ENCODE peak calls at places on chromosome 5, in nine cellular contexts. One of them, this sample, is unnamed. For H3K4me1, the result is how much of the 10 kb centered on the place peaks cover.

GRCh38 chr5:138138949-138139775 is at the start of gene NME5:
- DNase-seq in sigmoid colon: peak
- DNase-seq in neural progenitor cell: peak
- DNase-seq in heart right ventricle: peak
- DNase-seq in body of pancreas: peak
- DNase-seq in ascending aorta: no peak
- DNase-seq in IMR-90: peak
- DNase-seq in lung: peak
- DNase-seq in upper lobe of left lung: peak
- DNase-seq in this sample: peak

GRCh38 chr5:77560677-77561263 is 68.7 kb upstream of the WDR41 start:
- DNase-seq in sigmoid colon: no peak
- DNase-seq in neural progenitor cell: peak
- DNase-seq in heart right ventricle: no peak
- DNase-seq in body of pancreas: no peak
- DNase-seq in ascending aorta: no peak
- DNase-seq in IMR-90: peak
- DNase-seq in lung: no peak
- DNase-seq in upper lobe of left lung: no peak
- DNase-seq in this sample: no peak

GRCh38 chr5:72246239-72246580 is 73.8 kb downstream of the MRPS27 start:
- DNase-seq in sigmoid colon: no peak
- DNase-seq in neural progenitor cell: no peak
- DNase-seq in heart right ventricle: no peak
- DNase-seq in body of pancreas: no peak
- DNase-seq in ascending aorta: no peak
- DNase-seq in IMR-90: no peak
- DNase-seq in lung: no peak
- DNase-seq in upper lobe of left lung: no peak
- DNase-seq in this sample: no peak

GRCh38 chr5:13987843-13988464 is 43.5 kb upstream of the DNAH5 start:
- DNase-seq in sigmoid colon: peak
- DNase-seq in neural progenitor cell: peak
- DNase-seq in heart right ventricle: peak
- DNase-seq in body of pancreas: peak
- DNase-seq in ascending aorta: no peak
- DNase-seq in IMR-90: peak
- DNase-seq in lung: peak
- DNase-seq in upper lobe of left lung: peak
- DNase-seq in this sample: peak

GRCh38 chr5:45507174-45507573 is 189.0 kb downstream of the HCN1 start:
- DNase-seq in sigmoid colon: no peak
- DNase-seq in neural progenitor cell: no peak
- DNase-seq in heart right ventricle: no peak
- DNase-seq in body of pancreas: peak
- DNase-seq in ascending aorta: no peak
- DNase-seq in IMR-90: no peak
- DNase-seq in lung: no peak
- DNase-seq in upper lobe of left lung: no peak
- DNase-seq in this sample: no peak

GRCh38 chr5:72485366-72486052 is 21.7 kb downstream of the ZNF366 start:
- DNase-seq in sigmoid colon: no peak
- DNase-seq in neural progenitor cell: no peak
- DNase-seq in heart right ventricle: no peak
- DNase-seq in body of pancreas: no peak
- DNase-seq in ascending aorta: no peak
- DNase-seq in IMR-90: no peak
- DNase-seq in lung: no peak
- DNase-seq in upper lobe of left lung: no peak
- DNase-seq in this sample: no peak

GRCh38 chr5:538801-539468 is 14.7 kb upstream of the SLC9A3 start:
- DNase-seq in sigmoid colon: peak
- DNase-seq in neural progenitor cell: no peak
- DNase-seq in heart right ventricle: no peak
- DNase-seq in body of pancreas: no peak
- DNase-seq in ascending aorta: no peak
- DNase-seq in IMR-90: no peak
- DNase-seq in lung: no peak
- DNase-seq in upper lobe of left lung: no peak
- DNase-seq in this sample: no peak

GRCh38 chr5:91443028-91443427 is 59.9 kb upstream of the ARRDC3 start:
- DNase-seq in sigmoid colon: no peak
- DNase-seq in neural progenitor cell: no peak
- DNase-seq in heart right ventricle: no peak
- DNase-seq in body of pancreas: no peak
- DNase-seq in ascending aorta: no peak
- DNase-seq in IMR-90: peak
- DNase-seq in lung: no peak
- DNase-seq in upper lobe of left lung: no peak
- DNase-seq in this sample: no peak

GRCh38 chr5:16866795-16867584 is 69.1 kb downstream of the MYO10 start:
- DNase-seq in sigmoid colon: no peak
- DNase-seq in neural progenitor cell: peak
- DNase-seq in heart right ventricle: no peak
- DNase-seq in body of pancreas: peak
- DNase-seq in ascending aorta: no peak
- DNase-seq in IMR-90: peak
- DNase-seq in lung: no peak
- DNase-seq in upper lobe of left lung: no peak
- DNase-seq in this sample: no peak

DNA sequence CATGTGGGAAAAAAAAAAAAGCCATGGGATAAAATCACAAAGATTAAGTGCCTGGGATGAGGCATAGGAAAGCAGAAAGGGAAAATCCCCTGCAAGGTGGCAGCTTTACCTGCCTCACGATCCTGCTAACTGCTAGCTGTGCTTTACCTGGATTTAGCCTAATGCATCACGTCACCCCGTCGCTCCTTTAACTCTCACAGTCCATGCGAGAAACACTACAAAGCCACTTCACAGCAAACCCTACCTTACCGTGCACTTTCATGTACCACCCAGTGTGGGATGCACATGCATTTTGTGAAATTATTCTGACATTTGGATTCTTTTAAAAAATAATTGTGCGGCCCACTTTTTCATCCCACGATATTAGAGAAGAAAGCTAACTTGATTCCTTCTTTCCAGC is 31.0 kb downstream of the ATPSCKMT start:
- DNase-seq in sigmoid colon: no peak
- DNase-seq in neural progenitor cell: no peak
- DNase-seq in heart right ventricle: no peak
- DNase-seq in body of pancreas: no peak
- DNase-seq in ascending aorta: no peak
- DNase-seq in IMR-90: no peak
- DNase-seq in lung: no peak
- DNase-seq in upper lobe of left lung: no peak
- DNase-seq in this sample: no peak
- TF ChIP-seq CTCF in sigmoid colon: no peak
- TF ChIP-seq CTCF in neural progenitor cell: no peak
- TF ChIP-seq CTCF in heart right ventricle: no peak
- TF ChIP-seq CTCF in body of pancreas: no peak
- TF ChIP-seq CTCF in ascending aorta: no peak
- TF ChIP-seq CTCF in IMR-90: no peak
- TF ChIP-seq CTCF in lung: no peak
- TF ChIP-seq CTCF in upper lobe of left lung: no peak
- TF ChIP-seq CTCF in this sample: no peak

GRCh38 chr5:164332349-164333196 is 827.2 kb downstream of the MAT2B start:
- DNase-seq in sigmoid colon: no peak
- DNase-seq in neural progenitor cell: no peak
- DNase-seq in heart right ventricle: no peak
- DNase-seq in body of pancreas: no peak
- DNase-seq in ascending aorta: no peak
- DNase-seq in IMR-90: no peak
- DNase-seq in lung: no peak
- DNase-seq in upper lobe of left lung: no peak
- DNase-seq in this sample: no peak

GRCh38 chr5:164341056-164341619 is 835.7 kb downstream of the MAT2B start:
- DNase-seq in sigmoid colon: no peak
- DNase-seq in neural progenitor cell: peak
- DNase-seq in heart right ventricle: no peak
- DNase-seq in body of pancreas: no peak
- DNase-seq in ascending aorta: no peak
- DNase-seq in IMR-90: no peak
- DNase-seq in lung: no peak
- DNase-seq in upper lobe of left lung: no peak
- DNase-seq in this sample: no peak

GRCh38 chr5:164336276-164336675 is 830.9 kb downstream of the MAT2B start:
- DNase-seq in sigmoid colon: no peak
- DNase-seq in neural progenitor cell: no peak
- DNase-seq in heart right ventricle: no peak
- DNase-seq in body of pancreas: no peak
- DNase-seq in ascending aorta: no peak
- DNase-seq in IMR-90: no peak
- DNase-seq in lung: no peak
- DNase-seq in upper lobe of left lung: no peak
- DNase-seq in this sample: no peak

GRCh38 chr5:164336906-164337305 is 831.5 kb downstream of the MAT2B start:
- DNase-seq in sigmoid colon: no peak
- DNase-seq in neural progenitor cell: no peak
- DNase-seq in heart right ventricle: no peak
- DNase-seq in body of pancreas: no peak
- DNase-seq in ascending aorta: no peak
- DNase-seq in IMR-90: peak
- DNase-seq in lung: no peak
- DNase-seq in upper lobe of left lung: no peak
- DNase-seq in this sample: no peak

DNA sequence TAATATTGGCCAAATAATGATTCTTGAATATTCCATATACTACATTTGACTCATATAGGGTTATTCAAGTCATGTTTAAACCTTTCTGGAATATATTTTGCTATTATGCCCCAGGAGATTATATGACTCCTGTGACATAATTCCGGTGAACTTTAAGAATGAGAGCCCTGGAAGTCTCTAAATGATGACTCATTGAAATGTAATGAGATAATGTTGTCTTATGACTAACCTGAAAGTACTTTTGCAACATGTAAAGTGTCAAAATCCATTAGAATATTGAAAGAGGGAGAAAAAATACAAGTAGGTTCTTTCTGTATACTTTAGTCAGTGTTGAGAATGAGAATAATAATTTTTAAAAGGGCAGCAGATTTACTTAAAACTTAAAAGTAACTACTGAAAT is 830.4 kb downstream of the MAT2B start:
- DNase-seq in sigmoid colon: no peak
- DNase-seq in neural progenitor cell: no peak
- DNase-seq in heart right ventricle: no peak
- DNase-seq in body of pancreas: no peak
- DNase-seq in ascending aorta: no peak
- DNase-seq in IMR-90: peak
- DNase-seq in lung: no peak
- DNase-seq in upper lobe of left lung: no peak
- DNase-seq in this sample: no peak
- H3K27ac ChIP-seq in sigmoid colon: no peak
- H3K27ac ChIP-seq in neural progenitor cell: no peak
- H3K27ac ChIP-seq in heart right ventricle: no peak
- H3K27ac ChIP-seq in body of pancreas: no peak
- H3K27ac ChIP-seq in ascending aorta: no peak
- H3K27ac ChIP-seq in IMR-90: no peak
- H3K27ac ChIP-seq in lung: no peak
- H3K27ac ChIP-seq in upper lobe of left lung: no peak
- H3K27ac ChIP-seq in this sample: no peak

DNA sequence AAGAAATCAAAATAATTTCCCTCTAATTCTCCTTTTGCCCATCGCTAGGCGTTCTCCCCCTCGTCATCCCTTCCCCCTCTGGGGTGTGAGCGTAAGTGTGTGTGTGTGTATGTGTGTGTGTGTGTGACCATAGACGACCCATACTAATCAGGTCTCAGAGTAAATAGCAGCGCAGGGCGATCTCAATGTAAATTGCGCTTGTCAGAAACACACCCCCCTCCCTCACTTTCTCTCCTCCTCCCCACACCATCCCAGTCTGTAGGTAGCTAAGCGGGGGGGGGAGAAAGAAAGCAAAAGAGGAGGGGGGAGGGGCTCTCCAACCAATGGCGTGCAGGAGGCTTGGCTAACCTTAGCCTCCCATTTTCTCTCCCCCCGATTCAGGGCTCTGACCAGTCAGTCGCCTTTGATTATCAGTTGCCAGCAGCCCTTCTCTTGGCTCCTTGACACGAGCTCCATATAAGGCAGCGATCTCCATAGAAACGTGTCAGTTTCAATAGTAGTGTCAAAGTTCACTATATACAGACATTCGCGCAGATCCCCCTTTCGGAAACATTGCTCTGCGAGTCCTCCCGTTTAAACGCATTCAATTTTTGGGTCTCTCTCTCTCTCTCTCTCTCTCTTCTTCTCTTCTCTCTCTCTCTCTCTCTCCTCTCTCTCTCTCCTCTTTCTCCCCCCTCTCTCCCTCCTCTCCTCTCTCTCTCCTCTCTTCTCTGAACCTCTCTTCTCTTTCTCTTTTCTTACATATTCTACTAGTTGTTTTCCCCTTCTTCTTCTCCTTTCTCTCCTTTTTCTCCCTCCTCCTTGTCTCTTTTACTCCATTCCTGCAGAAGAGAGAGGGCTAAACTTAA is at the start of gene NR2F1:
- DNase-seq in sigmoid colon: peak
- DNase-seq in neural progenitor cell: peak
- DNase-seq in heart right ventricle: peak
- DNase-seq in body of pancreas: peak
- DNase-seq in ascending aorta: no peak
- DNase-seq in IMR-90: peak
- DNase-seq in lung: peak
- DNase-seq in upper lobe of left lung: peak
- DNase-seq in this sample: peak
- H3K4me1 ChIP-seq in sigmoid colon: under half
- H3K4me1 ChIP-seq in neural progenitor cell: under half
- H3K4me1 ChIP-seq in heart right ventricle: under half
- H3K4me1 ChIP-seq in body of pancreas: under half
- H3K4me1 ChIP-seq in ascending aorta: under half
- H3K4me1 ChIP-seq in IMR-90: under half
- H3K4me1 ChIP-seq in lung: under half
- H3K4me1 ChIP-seq in upper lobe of left lung: under half
- H3K4me1 ChIP-seq in this sample: under half

GRCh38 chr5:10866913-10867312 is 105.9 kb upstream of the DAP start:
- DNase-seq in sigmoid colon: no peak
- DNase-seq in neural progenitor cell: peak
- DNase-seq in heart right ventricle: no peak
- DNase-seq in body of pancreas: no peak
- DNase-seq in ascending aorta: no peak
- DNase-seq in IMR-90: peak
- DNase-seq in lung: no peak
- DNase-seq in upper lobe of left lung: peak
- DNase-seq in this sample: no peak
- TF ChIP-seq CTCF in sigmoid colon: no peak
- TF ChIP-seq CTCF in neural progenitor cell: peak
- TF ChIP-seq CTCF in heart right ventricle: no peak
- TF ChIP-seq CTCF in body of pancreas: no peak
- TF ChIP-seq CTCF in ascending aorta: no peak
- TF ChIP-seq CTCF in IMR-90: peak
- TF ChIP-seq CTCF in lung: no peak
- TF ChIP-seq CTCF in upper lobe of left lung: no peak
- TF ChIP-seq CTCF in this sample: no peak

GRCh38 chr5:141851195-141851874 is 26.9 kb downstream of the PCDH1 start:
- DNase-seq in sigmoid colon: no peak
- DNase-seq in neural progenitor cell: no peak
- DNase-seq in heart right ventricle: no peak
- DNase-seq in body of pancreas: no peak
- DNase-seq in ascending aorta: no peak
- DNase-seq in IMR-90: no peak
- DNase-seq in lung: no peak
- DNase-seq in upper lobe of left lung: no peak
- DNase-seq in this sample: no peak
- H3K27ac ChIP-seq in sigmoid colon: peak
- H3K27ac ChIP-seq in neural progenitor cell: no peak
- H3K27ac ChIP-seq in heart right ventricle: peak
- H3K27ac ChIP-seq in body of pancreas: peak
- H3K27ac ChIP-seq in ascending aorta: peak
- H3K27ac ChIP-seq in IMR-90: no peak
- H3K27ac ChIP-seq in lung: peak
- H3K27ac ChIP-seq in upper lobe of left lung: peak
- H3K27ac ChIP-seq in this sample: peak

This sample was measured in uterus.